ENCODE peak calls at places on chromosomes 2 and 18, in six cellular contexts. R, U, K, G, B and F are unnamed samples. For H3K27me3, the result is how much of the 10 kb centered on the place peaks cover.

GRCh38 chr18:49443837-49444236 is 16.6 kb downstream of the DYM start:
- DNase-seq in R (no peak), U (no peak), K (no peak), G (no peak), B (no peak), F (no peak)

GRCh38 chr2:68091439-68092034 is 28.7 kb upstream of the C1D start:
- DNase-seq in R (no peak), U (no peak), K (no peak), G (no peak), B (no peak), F (no peak)

GRCh38 chr18:50879302-50880107 is 587 bp downstream of the ME2 start:
- DNase-seq in R (no peak), U (no peak), K (no peak), G (peak), B (peak), F (peak)

GRCh38 chr2:64807417-64807816 is 153.7 kb upstream of the SERTAD2 start:
- DNase-seq in R (peak), U (no peak), K (peak), G (peak), B (no peak), F (peak)

GRCh38 chr2:239526038-239526437 is 125.2 kb upstream of the HDAC4 start:
- DNase-seq in R (no peak), U (no peak), K (no peak), G (no peak), B (no peak), F (no peak)

GRCh38 chr2:3141696-3142095 is 235.9 kb downstream of the EIPR1 start:
- DNase-seq in R (no peak), U (no peak), K (no peak), G (no peak), B (no peak), F (no peak)

GRCh38 chr2:31205186-31205585 is 12.1 kb downstream of the CAPN14 start:
- DNase-seq in R (no peak), U (no peak), K (no peak), G (no peak), B (no peak), F (no peak)

GRCh38 chr2:182618672-182619079 is 97.4 kb upstream of the DNAJC10 start:
- DNase-seq in R (no peak), U (no peak), K (no peak), G (no peak), B (peak), F (no peak)

GRCh38 chr2:148875387-148876051 is 492 bp downstream of the KIF5C start:
- DNase-seq in R (no peak), U (no peak), K (no peak), G (no peak), B (no peak), F (no peak)

GRCh38 chr2:222756951-222757645 is 85.6 kb downstream of the MOGAT1 start:
- DNase-seq in R (peak), U (no peak), K (no peak), G (no peak), B (no peak), F (no peak)

GRCh38 chr2:181656450-181657261 is at the start of gene CERKL:
- DNase-seq in R (peak), U (peak), K (no peak), G (no peak), B (no peak), F (no peak)

GRCh38 chr2:181596556-181596955 is 60.3 kb downstream of the CERKL start:
- DNase-seq in R (no peak), U (no peak), K (no peak), G (no peak), B (no peak), F (no peak)

GRCh38 chr2:209878701-209879100 is 107.1 kb downstream of the UNC80 start:
- DNase-seq in R (no peak), U (no peak), K (no peak), G (no peak), B (no peak), F (no peak)

GRCh38 chr18:2883137-2883671 is 36.4 kb downstream of the EMILIN2 start:
- DNase-seq in R (no peak), U (no peak), K (no peak), G (no peak), B (no peak), F (no peak)

GRCh38 chr18:812123-812672 is at the start of gene YES1:
- DNase-seq in R (peak), U (no peak), K (no peak), G (peak), B (peak), F (peak)

GRCh38 chr2:210617732-210618330 is 61.4 kb downstream of the CPS1 start:
- DNase-seq in R (peak), U (no peak), K (no peak), G (peak), B (peak), F (peak)

GRCh38 chr2:8312861-8313768 is 368.7 kb upstream of the ID2 start:
- DNase-seq in R (peak), U (no peak), K (peak), G (peak), B (no peak), F (no peak)

GRCh38 chr2:235534608-235535422 is 41.0 kb downstream of the AGAP1 start:
- DNase-seq in R (no peak), U (no peak), K (no peak), G (no peak), B (no peak), F (no peak)

GRCh38 chr2:43340945-43341356 is 114.5 kb upstream of the ZFP36L2 start:
- DNase-seq in R (no peak), U (no peak), K (no peak), G (no peak), B (no peak), F (peak)

GRCh38 chr2:212032032-212032431 is 506.6 kb downstream of the ERBB4 start:
- DNase-seq in R (no peak), U (no peak), K (no peak), G (no peak), B (no peak), F (peak)

GRCh38 chr2:239035361-239035814 is 187.5 kb downstream of the TWIST2 start:
- DNase-seq in R (peak), U (no peak), K (no peak), G (peak), B (no peak), F (no peak)

GRCh38 chr2:460861-461260 is 173.0 kb upstream of the ALKAL2 start:
- DNase-seq in R (no peak), U (no peak), K (no peak), G (no peak), B (no peak), F (no peak)

GRCh38 chr2:132581917-132582316 is 88.1 kb downstream of the LYPD1 start:
- DNase-seq in R (no peak), U (no peak), K (no peak), G (no peak), B (no peak), F (no peak)

GRCh38 chr2:101188683-101189405 is 37.7 kb upstream of the TBC1D8 start:
- DNase-seq in R (peak), U (no peak), K (no peak), G (peak), B (peak), F (peak)

GRCh38 chr2:71669058-71669456 is 215.7 kb downstream of the DYSF start:
- DNase-seq in R (no peak), U (no peak), K (no peak), G (no peak), B (no peak), F (no peak)

GRCh38 chr2:151999058-151999457 is 99.8 kb downstream of the CACNB4 start:
- DNase-seq in R (peak), U (no peak), K (no peak), G (peak), B (peak), F (peak)

GRCh38 chr2:121579326-121579725 is 48.6 kb downstream of the RNU4ATAC start:
- DNase-seq in R (no peak), U (no peak), K (no peak), G (no peak), B (no peak), F (no peak)

GRCh38 chr2:240344904-240345303 is 90.6 kb upstream of the GPC1 start:
- DNase-seq in R (no peak), U (no peak), K (no peak), G (no peak), B (no peak), F (no peak)

GRCh38 chr2:208783184-208783583 is 376.6 kb downstream of the PTH2R start:
- DNase-seq in R (peak), U (no peak), K (no peak), G (peak), B (peak), F (no peak)

GRCh38 chr18:26747131-26747475 is 118.4 kb downstream of the AQP4 start:
- DNase-seq in R (no peak), U (no peak), K (no peak), G (no peak), B (no peak), F (no peak)

GRCh38 chr2:69731575-69731974 is 10.4 kb upstream of the ANXA4 start:
- DNase-seq in R (no peak), U (no peak), K (no peak), G (no peak), B (no peak), F (no peak)

GRCh38 chr2:176652300-176653182 is 383.3 kb downstream of the MTX2 start:
- DNase-seq in R (peak), U (no peak), K (no peak), G (peak), B (peak), F (peak)

GRCh38 chr18:500556-501405 is at the start of gene COLEC12:
- DNase-seq in R (no peak), U (no peak), K (no peak), G (no peak), B (no peak), F (no peak)

GRCh38 chr2:128454980-128455709 is 136.5 kb upstream of the HS6ST1 start:
- DNase-seq in R (no peak), U (no peak), K (no peak), G (no peak), B (no peak), F (no peak)

GRCh38 chr18:32915526-32915925 is 142.7 kb upstream of the KLHL14 start:
- DNase-seq in R (no peak), U (no peak), K (no peak), G (no peak), B (no peak), F (no peak)

GRCh38 chr2:238916875-238917590 is 69.1 kb downstream of the TWIST2 start:
- DNase-seq in R (no peak), U (no peak), K (no peak), G (no peak), B (no peak), F (no peak)

DNA sequence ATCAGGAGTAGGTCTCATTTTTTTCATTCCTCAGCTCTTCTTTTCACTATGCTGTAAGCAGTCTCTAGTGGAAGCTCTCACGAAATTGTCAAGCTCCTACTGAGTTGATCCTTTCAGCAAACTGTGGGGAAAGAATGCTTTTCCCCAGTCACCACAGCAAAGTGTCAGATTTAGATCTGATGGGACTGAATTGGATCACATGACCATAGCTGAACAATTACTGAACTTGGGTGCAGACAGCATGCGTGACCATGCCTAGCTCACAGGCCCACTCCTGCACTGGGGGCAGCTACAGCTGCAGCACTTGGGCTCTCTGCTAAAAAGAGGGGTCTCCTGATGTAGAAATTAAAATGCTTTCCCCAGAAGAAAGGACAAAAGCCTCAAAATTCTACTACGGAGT is 3.1 kb downstream of the ARHGAP15 start:
- DNase-seq in R (no peak), U (no peak), K (no peak), G (peak), B (no peak), F (no peak)
- TF ChIP-seq MAX in R (no peak), U (no peak), K (no peak), G (no peak), B (no peak), F (no peak)

DNA sequence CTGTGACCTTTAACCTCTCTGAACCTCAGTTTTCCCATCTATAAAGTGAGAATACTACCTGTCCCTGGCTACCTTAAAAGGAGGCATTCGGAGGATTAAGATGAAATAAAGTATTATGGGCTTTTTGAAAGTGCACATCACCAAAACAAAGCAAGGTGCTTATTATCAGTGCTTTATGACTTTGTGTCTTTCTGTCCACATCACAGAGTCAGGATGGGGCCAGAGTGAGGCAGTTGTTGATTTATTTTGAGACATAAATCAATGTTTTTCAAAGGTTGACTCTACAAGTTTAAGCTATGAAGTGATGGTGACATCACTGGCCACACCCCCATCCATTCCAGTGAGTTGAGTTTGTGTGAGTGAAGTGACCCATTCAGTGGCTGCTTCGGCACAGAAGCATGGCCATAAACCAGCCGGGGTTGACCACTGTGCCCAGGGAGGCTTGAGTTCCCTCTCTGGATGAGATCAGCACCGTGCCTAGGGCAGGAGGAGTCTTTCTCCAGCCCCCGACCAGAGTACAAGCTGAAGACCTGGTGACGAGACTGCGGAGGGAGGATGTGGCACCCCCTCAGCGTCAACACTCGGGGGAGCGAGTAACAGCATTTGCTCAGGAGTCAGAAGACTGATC is 89.0 kb upstream of the PPP1CB start:
- DNase-seq in R (no peak), U (no peak), K (no peak), G (no peak), B (no peak), F (peak)
- TF ChIP-seq POLR2A in R (no peak), U (no peak), K (no peak), G (no peak), B (no peak), F (no peak)

DNA sequence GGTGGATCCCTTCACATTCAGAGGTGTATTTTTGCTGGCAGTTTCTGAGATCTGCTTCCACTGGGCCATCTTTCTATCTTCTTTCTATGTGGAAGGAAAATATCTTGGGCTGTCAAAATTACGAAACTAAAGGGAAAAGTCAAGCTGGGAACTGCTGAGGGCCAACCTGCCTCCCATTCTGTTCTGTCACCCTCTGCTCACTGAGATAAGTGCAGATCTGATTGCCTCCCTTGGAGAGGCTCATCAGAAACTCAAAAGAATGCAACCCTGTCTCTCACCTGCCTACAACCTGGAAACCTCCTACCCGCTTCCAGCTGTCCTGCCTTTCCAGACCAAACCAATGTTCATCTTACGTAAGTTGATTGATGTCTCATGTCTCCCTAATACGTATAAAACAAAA is 26.5 kb downstream of the RAX start:
- DNase-seq in R (no peak), U (no peak), K (no peak), G (no peak), B (no peak), F (no peak)
- H3K27me3 ChIP-seq in R (half or more), U (under half), K (under half), G (under half), B (under half), F (under half)

GRCh38 chr2:12558519-12558918 is 158.2 kb upstream of the TRIB2 start:
- DNase-seq in R (no peak), U (no peak), K (no peak), G (no peak), B (no peak), F (no peak)

GRCh38 chr2:12557688-12558087 is 159.0 kb upstream of the TRIB2 start:
- DNase-seq in R (no peak), U (no peak), K (no peak), G (no peak), B (no peak), F (no peak)

GRCh38 chr2:12554235-12555011 is 162.3 kb upstream of the TRIB2 start:
- DNase-seq in R (no peak), U (no peak), K (no peak), G (no peak), B (no peak), F (no peak)

GRCh38 chr2:12555012-12555645 is 161.6 kb upstream of the TRIB2 start:
- DNase-seq in R (no peak), U (no peak), K (no peak), G (peak), B (no peak), F (peak)

DNA sequence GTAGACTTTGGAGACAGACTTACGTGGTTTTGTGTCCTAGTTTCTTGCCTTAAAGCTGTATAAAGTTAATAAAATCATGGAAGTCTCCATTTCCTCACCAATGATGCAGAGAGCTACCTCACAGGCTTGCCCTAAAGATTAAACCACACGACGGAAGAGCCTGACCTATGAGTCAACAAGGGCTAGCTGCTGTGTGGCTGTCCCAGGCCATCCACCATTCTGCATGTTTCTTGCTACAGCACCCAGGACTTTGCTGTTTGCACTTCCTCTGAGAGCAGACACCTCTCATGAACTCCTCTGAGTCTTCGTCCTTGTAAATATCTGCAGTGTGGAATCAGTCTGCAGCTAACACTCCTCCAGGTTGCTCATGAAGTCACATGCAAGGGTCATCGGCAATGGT is 160.0 kb upstream of the TRIB2 start:
- DNase-seq in R (no peak), U (no peak), K (no peak), G (peak), B (no peak), F (peak)
- TF ChIP-seq MAX in R (no peak), U (no peak), K (no peak), G (no peak), B (no peak), F (no peak)

GRCh38 chr2:27049422-27050280 is 1.8 kb upstream of the AGBL5 start:
- DNase-seq in R (no peak), U (no peak), K (no peak), G (no peak), B (no peak), F (no peak)

GRCh38 chr2:27051902-27052645 is 606 bp downstream of the AGBL5 start:
- DNase-seq in R (no peak), U (no peak), K (no peak), G (no peak), B (no peak), F (peak)

GRCh38 chr2:27050996-27051901 is at the start of gene AGBL5:
- DNase-seq in R (peak), U (peak), K (peak), G (peak), B (peak), F (peak)

GRCh38 chr2:27053321-27053720 is 1.9 kb downstream of the AGBL5 start:
- DNase-seq in R (no peak), U (no peak), K (no peak), G (no peak), B (no peak), F (no peak)

GRCh38 chr2:27050281-27050995 is 1.0 kb upstream of the AGBL5 start:
- DNase-seq in R (peak), U (peak), K (peak), G (peak), B (peak), F (peak)
- TF ChIP-seq POLR2A in R (peak), U (no peak), K (peak), G (peak), B (peak), F (peak)